ENCODE peak calls at places on chromosome 4, in four cellular contexts. One of them, this sample, is unnamed.

GRCh38 chr4:165297626-165298025 is 29.8 kb upstream of the MSMO1 start:
- DNase-seq in uterus: no peak
- DNase-seq in aorta: no peak
- DNase-seq in neuronal stem cell: no peak
- DNase-seq in this sample: no peak

GRCh38 chr4:83109480-83110221 is 4.9 kb downstream of the PLAC8 start:
- DNase-seq in uterus: peak; percentile 18
- DNase-seq in neuronal stem cell: peak; percentile 42
- DNase-seq in aorta: peak; percentile 56
- DNase-seq in this sample: peak; percentile 18

GRCh38 chr4:80179637-80180161 is 17.6 kb upstream of the PRDM8 start:
- DNase-seq in neuronal stem cell: no peak
- DNase-seq in aorta: no peak
- DNase-seq in uterus: no peak
- DNase-seq in this sample: no peak

GRCh38 chr4:174561556-174561955 is 39.3 kb upstream of the HPGD start:
- DNase-seq in aorta: no peak
- DNase-seq in uterus: no peak
- DNase-seq in neuronal stem cell: no peak
- DNase-seq in this sample: no peak

GRCh38 chr4:53119685-53120084 is 246.2 kb downstream of the SCFD2 start:
- DNase-seq in neuronal stem cell: peak; percentile 43
- DNase-seq in uterus: peak; percentile 27
- DNase-seq in aorta: no peak
- DNase-seq in this sample: no peak

GRCh38 chr4:15754323-15754722 is 23.8 kb upstream of the CD38 start:
- DNase-seq in neuronal stem cell: no peak
- DNase-seq in uterus: no peak
- DNase-seq in aorta: no peak
- DNase-seq in this sample: peak; percentile 16

GRCh38 chr4:123415977-123416376 is 19.4 kb downstream of the SPRY1 start:
- DNase-seq in uterus: no peak
- DNase-seq in neuronal stem cell: no peak
- DNase-seq in aorta: no peak
- DNase-seq in this sample: no peak

GRCh38 chr4:19725130-19725529 is 526.6 kb upstream of the SLIT2 start:
- DNase-seq in uterus: no peak
- DNase-seq in neuronal stem cell: no peak
- DNase-seq in aorta: no peak
- DNase-seq in this sample: no peak

GRCh38 chr4:125705681-125706080 is 390.9 kb downstream of the FAT4 start:
- DNase-seq in uterus: no peak
- DNase-seq in aorta: no peak
- DNase-seq in neuronal stem cell: no peak
- DNase-seq in this sample: no peak

GRCh38 chr4:71862315-71862714 is 78.4 kb upstream of the GC start:
- DNase-seq in aorta: no peak
- DNase-seq in uterus: no peak
- DNase-seq in neuronal stem cell: no peak
- DNase-seq in this sample: no peak
- H3K9me3 ChIP-seq in aorta: peaks cover 2% of the 10 kb centered on the region
- H3K9me3 ChIP-seq in uterus: no peaks in the 10 kb centered on the region
- H3K9me3 ChIP-seq in neuronal stem cell: peaks cover 2% of the 10 kb centered on the region
- H3K9me3 ChIP-seq in this sample: no peaks in the 10 kb centered on the region

DNA sequence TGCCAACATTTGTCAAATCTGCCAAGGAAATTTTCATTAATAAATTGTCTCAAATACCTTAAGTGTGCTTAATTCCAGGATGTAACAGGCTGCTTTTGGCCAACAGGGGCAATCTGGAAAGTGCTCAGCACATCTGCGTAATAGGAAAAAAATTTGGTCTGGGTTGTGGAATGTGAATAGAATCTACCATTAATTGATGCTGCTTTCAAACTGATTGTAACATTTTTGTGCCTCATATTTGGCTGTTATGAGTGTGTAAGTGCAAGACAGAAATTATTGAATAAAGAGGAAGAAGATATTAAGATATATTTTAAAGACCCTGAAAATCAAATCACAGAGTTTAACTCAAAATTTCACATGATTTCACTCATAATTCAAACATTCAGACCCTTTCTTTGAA is 41.1 kb downstream of the REELD1 start:
- DNase-seq in uterus: no peak
- DNase-seq in aorta: no peak
- DNase-seq in neuronal stem cell: no peak
- DNase-seq in this sample: no peak
- H3K9me3 ChIP-seq in uterus: no peaks in the 10 kb centered on the region
- H3K9me3 ChIP-seq in aorta: no peaks in the 10 kb centered on the region
- H3K9me3 ChIP-seq in neuronal stem cell: no peaks in the 10 kb centered on the region
- H3K9me3 ChIP-seq in this sample: no peaks in the 10 kb centered on the region

DNA sequence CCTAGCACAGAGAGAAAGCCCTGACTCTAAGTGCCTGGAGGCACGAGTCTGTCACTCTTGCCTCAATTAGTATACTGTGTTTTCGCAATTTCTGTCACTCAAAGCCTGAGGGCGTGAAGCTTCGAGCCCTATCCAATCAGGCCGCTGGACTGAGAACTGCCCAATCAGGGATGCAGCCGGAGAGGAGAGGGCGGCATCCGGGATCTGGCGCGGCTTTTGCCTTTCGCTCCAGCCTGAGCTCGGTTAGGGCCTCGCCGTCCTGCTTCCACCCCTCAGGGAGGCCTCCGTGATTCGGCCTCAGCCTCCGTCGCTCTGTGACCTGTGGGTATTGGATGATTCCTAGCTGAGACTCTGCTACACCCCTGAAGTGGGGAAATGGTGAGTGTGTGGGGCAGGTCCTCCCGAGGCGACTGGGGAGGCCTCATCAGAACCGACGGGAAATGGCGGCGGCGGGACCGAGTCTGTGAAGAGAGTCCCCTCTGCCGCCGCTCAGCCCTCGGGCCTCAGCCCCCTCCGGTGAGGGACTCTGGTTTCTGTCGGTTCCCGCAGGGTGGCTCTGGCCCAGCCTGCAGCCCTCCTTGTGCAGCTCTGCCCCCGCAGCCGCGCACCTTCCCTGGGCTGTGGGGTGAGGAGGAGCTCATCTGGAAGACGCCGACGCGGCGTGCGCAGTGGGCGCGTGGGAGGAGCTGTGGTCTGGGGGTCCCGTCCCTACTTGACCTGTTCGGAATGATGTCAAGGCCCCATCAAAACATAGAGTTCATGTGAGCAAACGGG is 48.5 kb downstream of the ZNF141 start:
- DNase-seq in aorta: no peak
- DNase-seq in neuronal stem cell: no peak
- DNase-seq in uterus: no peak
- DNase-seq in this sample: no peak
- H3K9me3 ChIP-seq in aorta: peaks cover 20% of the 10 kb centered on the region
- H3K9me3 ChIP-seq in neuronal stem cell: peaks cover 20% of the 10 kb centered on the region
- H3K9me3 ChIP-seq in uterus: peaks cover 57% of the 10 kb centered on the region
- H3K9me3 ChIP-seq in this sample: peaks cover 26% of the 10 kb centered on the region

DNA sequence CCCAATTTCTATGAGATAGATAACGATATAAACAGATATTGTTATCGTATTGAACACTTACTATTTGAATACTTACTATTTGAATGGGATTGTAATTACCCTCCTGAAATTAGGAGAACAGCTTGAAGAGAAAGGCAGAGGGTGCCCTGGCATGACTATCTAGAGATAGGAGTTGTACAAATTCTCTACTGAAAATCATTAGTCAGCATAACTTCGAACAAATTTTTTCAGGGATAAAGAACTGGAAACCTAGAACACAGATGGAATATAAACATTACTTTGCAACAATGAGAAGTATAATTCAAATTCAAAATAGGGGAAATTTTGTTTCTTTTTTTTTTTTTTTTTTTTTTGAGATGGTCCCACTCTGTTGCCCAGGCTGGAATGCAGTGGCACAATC is 1096.8 kb downstream of the C4orf33 start:
- DNase-seq in neuronal stem cell: no peak
- DNase-seq in uterus: no peak
- DNase-seq in aorta: no peak
- DNase-seq in this sample: no peak
- H3K9me3 ChIP-seq in neuronal stem cell: peaks cover 5% of the 10 kb centered on the region
- H3K9me3 ChIP-seq in uterus: no peaks in the 10 kb centered on the region
- H3K9me3 ChIP-seq in aorta: peaks cover 2% of the 10 kb centered on the region
- H3K9me3 ChIP-seq in this sample: no peaks in the 10 kb centered on the region

DNA sequence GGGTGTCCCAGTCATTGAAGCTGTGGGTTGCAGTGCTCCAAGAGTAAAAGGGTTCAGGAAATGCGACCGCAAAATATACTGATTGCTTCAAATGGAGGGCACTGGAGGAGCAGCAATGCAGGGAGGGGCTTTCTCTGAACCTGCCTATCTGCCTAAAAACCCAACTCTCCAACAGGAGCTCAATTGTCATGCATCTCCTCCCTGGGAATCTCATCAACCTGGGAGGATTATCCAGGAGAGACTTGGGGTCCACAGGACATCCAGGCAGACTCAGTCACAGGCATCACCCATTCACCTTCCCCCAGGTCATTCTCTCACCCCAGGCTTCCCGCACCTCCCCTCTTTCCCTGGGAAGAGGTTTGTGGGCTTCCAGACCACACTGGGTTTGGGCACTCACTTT is 38.2 kb upstream of the TLR3 start:
- DNase-seq in neuronal stem cell: no peak
- DNase-seq in uterus: no peak
- DNase-seq in aorta: no peak
- DNase-seq in this sample: no peak
- H3K9me3 ChIP-seq in neuronal stem cell: peaks cover 25% of the 10 kb centered on the region
- H3K9me3 ChIP-seq in uterus: no peaks in the 10 kb centered on the region
- H3K9me3 ChIP-seq in aorta: no peaks in the 10 kb centered on the region
- H3K9me3 ChIP-seq in this sample: no peaks in the 10 kb centered on the region

GRCh38 chr4:13531609-13531998 is 12.7 kb downstream of the NKX3-2 start:
- DNase-seq in neuronal stem cell: no peak
- DNase-seq in aorta: no peak
- DNase-seq in uterus: no peak
- DNase-seq in this sample: no peak
- H3K9me3 ChIP-seq in neuronal stem cell: peaks cover 2% of the 10 kb centered on the region
- H3K9me3 ChIP-seq in aorta: no peaks in the 10 kb centered on the region
- H3K9me3 ChIP-seq in uterus: no peaks in the 10 kb centered on the region
- H3K9me3 ChIP-seq in this sample: peaks cover 8% of the 10 kb centered on the region

GRCh38 chr4:30416547-30416946 is 303.6 kb upstream of the PCDH7 start:
- DNase-seq in neuronal stem cell: no peak
- DNase-seq in uterus: no peak
- DNase-seq in aorta: no peak
- DNase-seq in this sample: no peak
- H3K9me3 ChIP-seq in neuronal stem cell: peaks cover 6% of the 10 kb centered on the region
- H3K9me3 ChIP-seq in uterus: no peaks in the 10 kb centered on the region
- H3K9me3 ChIP-seq in aorta: peaks cover 4% of the 10 kb centered on the region
- H3K9me3 ChIP-seq in this sample: peaks cover 4% of the 10 kb centered on the region

DNA sequence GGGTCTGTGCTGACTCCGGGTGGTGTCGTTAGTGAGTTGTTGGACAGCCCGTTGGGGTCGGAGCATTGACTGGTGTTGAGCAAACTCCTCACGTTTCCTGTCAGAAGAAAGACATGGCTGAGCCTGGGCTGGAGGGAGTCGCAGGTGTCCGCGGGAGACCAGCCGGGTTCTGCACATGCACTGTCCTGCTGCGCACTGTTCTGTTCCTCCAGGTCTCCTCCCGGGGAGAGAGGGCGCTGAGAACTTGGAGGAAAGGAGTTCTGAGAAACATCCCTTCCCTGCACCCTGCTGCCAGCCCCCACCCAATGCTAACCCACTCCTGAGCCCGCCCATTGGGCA is 1.1 kb downstream of the ZNF141 start:
- DNase-seq in uterus: no peak
- DNase-seq in aorta: no peak
- DNase-seq in neuronal stem cell: no peak
- DNase-seq in this sample: no peak
- H3K9me3 ChIP-seq in uterus: no peaks in the 10 kb centered on the region
- H3K9me3 ChIP-seq in aorta: no peaks in the 10 kb centered on the region
- H3K9me3 ChIP-seq in neuronal stem cell: peaks cover 7% of the 10 kb centered on the region
- H3K9me3 ChIP-seq in this sample: peaks cover 12% of the 10 kb centered on the region

GRCh38 chr4:1255699-1256098 is 6.8 kb upstream of the CTBP1 start:
- DNase-seq in neuronal stem cell: no peak
- DNase-seq in aorta: no peak
- DNase-seq in uterus: no peak
- DNase-seq in this sample: no peak

GRCh38 chr4:1252928-1253492 is 4.1 kb upstream of the CTBP1 start:
- DNase-seq in aorta: no peak
- DNase-seq in neuronal stem cell: no peak
- DNase-seq in uterus: no peak
- DNase-seq in this sample: no peak

GRCh38 chr4:1251773-1252066 is 2.8 kb upstream of the CTBP1 start:
- DNase-seq in aorta: no peak
- DNase-seq in neuronal stem cell: no peak
- DNase-seq in uterus: no peak
- DNase-seq in this sample: no peak

GRCh38 chr4:1255151-1255550 is 6.2 kb upstream of the CTBP1 start:
- DNase-seq in aorta: no peak
- DNase-seq in neuronal stem cell: no peak
- DNase-seq in uterus: no peak
- DNase-seq in this sample: no peak

GRCh38 chr4:1253831-1254230 is 4.9 kb upstream of the CTBP1 start:
- DNase-seq in uterus: no peak
- DNase-seq in neuronal stem cell: no peak
- DNase-seq in aorta: no peak
- DNase-seq in this sample: no peak
- H3K9me3 ChIP-seq in uterus: no peaks in the 10 kb centered on the region
- H3K9me3 ChIP-seq in neuronal stem cell: peaks cover 37% of the 10 kb centered on the region
- H3K9me3 ChIP-seq in aorta: peaks cover 6% of the 10 kb centered on the region
- H3K9me3 ChIP-seq in this sample: no peaks in the 10 kb centered on the region

GRCh38 chr4:96879527-96879926 is 1039.6 kb downstream of the PDHA2 start:
- DNase-seq in uterus: no peak
- DNase-seq in aorta: no peak
- DNase-seq in neuronal stem cell: no peak
- DNase-seq in this sample: no peak

GRCh38 chr4:96874657-96875056 is 1034.8 kb downstream of the PDHA2 start:
- DNase-seq in uterus: no peak
- DNase-seq in neuronal stem cell: no peak
- DNase-seq in aorta: no peak
- DNase-seq in this sample: no peak
- H3K9me3 ChIP-seq in uterus: no peaks in the 10 kb centered on the region
- H3K9me3 ChIP-seq in neuronal stem cell: peaks cover 1% of the 10 kb centered on the region
- H3K9me3 ChIP-seq in aorta: no peaks in the 10 kb centered on the region
- H3K9me3 ChIP-seq in this sample: no peaks in the 10 kb centered on the region